ENCODE peak calls at places on chromosomes 5 and 9, in seven cellular contexts. Z is ovary, L is H1, G is endothelial cell of umbilical vein, M is uterus, X is Peyer's patch, R is suprapubic skin. Q is an unnamed sample.

GRCh38 chr5:32445831-32446614 is 1.5 kb upstream of the ZFR start:
- DNase-seq in Z (peak), L (no peak), G (no peak), M (no peak), X (no peak), R (no peak), Q (no peak)

GRCh38 chr5:93189707-93190120 is 391.3 kb downstream of the NR2F1-AS1 start:
- DNase-seq in Z (no peak), L (no peak), G (peak), M (no peak), X (no peak), R (no peak), Q (no peak)

GRCh38 chr5:1439388-1440097 is 5.7 kb downstream of the SLC6A3 start:
- DNase-seq in Z (no peak), L (no peak), G (no peak), M (no peak), X (peak), R (no peak), Q (no peak)

GRCh38 chr9:11871832-11872231 is 821.4 kb upstream of the TYRP1 start:
- DNase-seq in Z (no peak), L (no peak), G (no peak), M (no peak), X (no peak), R (no peak), Q (no peak)

GRCh38 chr9:134585746-134586706 is 55.6 kb upstream of the COL5A1 start:
- DNase-seq in Z (no peak), L (peak), G (no peak), M (no peak), X (peak), R (no peak), Q (peak)

GRCh38 chr5:169126376-169127043 is 174.4 kb downstream of the SLIT3 start:
- DNase-seq in Z (no peak), L (no peak), G (no peak), M (no peak), X (no peak), R (no peak), Q (no peak)

GRCh38 chr5:115262066-115262404 is 642 bp downstream of the PGGT1B start:
- DNase-seq in Z (no peak), L (no peak), G (peak), M (no peak), X (no peak), R (no peak), Q (no peak)

GRCh38 chr9:73981405-73981804 is 515.7 kb upstream of the RORB start:
- DNase-seq in Z (no peak), L (no peak), G (no peak), M (no peak), X (no peak), R (no peak), Q (no peak)

GRCh38 chr9:84711936-84712335 is 42.4 kb downstream of the NTRK2 start:
- DNase-seq in Z (no peak), L (no peak), G (no peak), M (no peak), X (no peak), R (no peak), Q (peak)

GRCh38 chr5:126369083-126369482 is 54.1 kb upstream of the GRAMD2B start:
- DNase-seq in Z (no peak), L (no peak), G (no peak), M (no peak), X (no peak), R (no peak), Q (no peak)

GRCh38 chr5:159095218-159095617 is 4.5 kb downstream of the EBF1 start:
- DNase-seq in Z (no peak), L (peak), G (no peak), M (peak), X (no peak), R (no peak), Q (no peak)

GRCh38 chr9:96417051-96417586 is 1.1 kb downstream of the ZNF367 start:
- DNase-seq in Z (peak), L (peak), G (peak), M (peak), X (peak), R (peak), Q (peak)

GRCh38 chr5:173855162-173855994 is 32.8 kb upstream of the CPEB4 start:
- DNase-seq in Z (no peak), L (no peak), G (no peak), M (no peak), X (no peak), R (no peak), Q (no peak)
- TF ChIP-seq POLR2A in Z (no peak), L (no peak), G (no peak), M (no peak), X (no peak), R (no peak), Q (no peak)

DNA sequence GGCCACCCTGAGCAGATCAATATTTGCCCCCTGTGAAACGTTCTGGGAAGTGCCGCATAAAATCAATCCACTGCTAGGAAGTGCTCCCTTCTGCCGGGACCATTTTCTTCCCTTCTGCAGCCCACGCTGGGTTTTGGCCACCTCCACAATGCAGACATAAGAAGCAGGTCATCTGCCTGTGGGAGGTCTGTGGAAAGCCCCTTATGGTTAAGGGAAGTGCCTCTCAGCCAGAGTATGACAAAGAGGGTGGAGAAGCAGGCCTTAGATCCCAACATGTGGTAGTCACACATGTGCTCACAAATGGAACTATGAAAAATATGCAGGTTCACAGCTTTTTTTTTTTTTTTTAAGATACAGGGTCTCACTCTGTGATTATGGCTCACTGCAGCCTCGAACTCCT is 82.8 kb downstream of the SLC1A3 start:
- DNase-seq in Z (no peak), L (no peak), G (no peak), M (no peak), X (no peak), R (no peak), Q (no peak)
- H3K27ac ChIP-seq in Z (no peak), L (no peak), G (no peak), M (no peak), X (no peak), R (no peak), Q (peak)

DNA sequence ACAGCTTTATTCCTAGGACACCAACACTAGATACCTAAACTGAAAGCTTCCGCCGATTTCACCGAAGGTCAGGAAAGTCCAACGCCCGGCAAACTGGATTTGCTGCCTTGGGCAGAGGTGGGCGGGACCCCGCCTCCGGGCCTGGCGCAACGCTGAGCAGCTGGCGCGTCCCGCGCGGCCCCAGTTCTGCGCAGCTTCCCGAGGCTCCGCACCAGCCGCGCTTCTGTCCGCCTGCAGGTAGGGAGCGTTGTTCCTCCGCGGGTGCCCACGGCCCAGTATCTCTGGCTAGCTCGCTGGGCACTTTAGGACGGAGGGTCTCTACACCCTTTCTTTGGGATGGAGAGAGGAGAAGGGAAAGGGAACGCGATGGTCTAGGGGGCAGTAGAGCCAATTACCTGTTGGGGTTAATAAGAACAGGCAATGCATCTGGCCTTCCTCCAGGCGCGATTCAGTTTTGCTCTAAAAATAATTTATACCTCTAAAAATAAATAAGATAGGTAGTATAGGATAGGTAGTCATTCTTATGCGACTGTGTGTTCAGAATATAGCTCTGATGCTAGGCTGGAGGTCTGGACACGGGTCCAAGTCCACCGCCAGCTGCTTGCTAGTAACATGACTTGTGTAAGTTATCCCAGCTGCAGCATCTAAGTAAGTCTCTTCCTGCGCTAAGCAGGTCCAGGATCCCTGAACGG is at the start of gene CD274:
- DNase-seq in Z (peak), L (peak), G (peak), M (peak), X (peak), R (peak), Q (peak)
- TF ChIP-seq POLR2A in Z (peak), L (no peak), G (peak), M (peak), X (peak), R (peak), Q (peak)

DNA sequence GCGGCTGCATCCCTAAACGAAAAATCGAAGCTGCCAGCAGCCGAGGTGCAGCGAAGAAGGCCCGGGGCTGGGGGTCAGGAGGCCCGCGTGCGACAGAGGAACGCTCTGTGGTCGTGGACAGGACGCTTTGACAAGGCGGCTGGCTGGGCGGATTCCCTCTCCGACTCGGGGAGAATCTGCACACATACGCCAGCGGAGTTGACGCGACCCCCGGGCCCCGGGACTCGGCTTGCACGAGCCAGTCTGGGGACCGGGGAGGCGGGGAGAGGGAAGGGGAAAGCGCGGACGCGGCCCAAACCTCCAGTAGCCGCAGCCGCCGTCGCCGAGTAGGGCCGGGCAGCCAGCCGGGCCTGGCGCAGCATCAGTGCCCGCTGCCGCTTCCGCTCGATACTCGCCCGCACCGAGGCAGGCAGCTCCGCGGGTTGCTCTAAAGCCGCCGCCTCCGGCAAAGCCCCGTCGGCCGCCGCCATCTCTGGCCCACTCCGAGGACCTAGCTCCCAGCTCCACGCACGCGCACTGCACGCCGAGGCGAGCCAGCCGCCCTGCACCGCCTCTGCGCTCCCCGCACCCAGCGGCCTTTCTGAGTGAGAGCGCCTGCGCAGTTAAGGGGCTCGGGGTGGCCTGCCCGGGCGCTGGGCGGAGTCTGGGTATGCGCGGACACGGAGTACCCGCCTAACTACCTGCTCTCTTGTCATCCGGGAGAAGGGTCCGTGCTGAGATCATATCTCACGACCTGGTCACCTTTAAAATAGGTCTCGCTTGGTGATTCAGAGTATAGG is at the start of gene XPA:
- DNase-seq in Z (peak), L (peak), G (peak), M (peak), X (peak), R (peak), Q (peak)
- H3K27ac ChIP-seq in Z (peak), L (no peak), G (peak), M (peak), X (peak), R (peak), Q (peak)

GRCh38 chr5:140223567-140223966 is 48.6 kb downstream of the CYSTM1 start:
- DNase-seq in Z (no peak), L (no peak), G (no peak), M (no peak), X (no peak), R (no peak), Q (no peak)
- TF ChIP-seq POLR2A in Z (no peak), L (no peak), G (no peak), M (no peak), X (no peak), R (no peak), Q (no peak)

GRCh38 chr9:93287189-93287552 is 103.2 kb downstream of the WNK2 start:
- DNase-seq in Z (no peak), L (no peak), G (no peak), M (no peak), X (peak), R (no peak), Q (no peak)
- H3K27ac ChIP-seq in Z (no peak), L (no peak), G (no peak), M (no peak), X (no peak), R (no peak), Q (no peak)

DNA sequence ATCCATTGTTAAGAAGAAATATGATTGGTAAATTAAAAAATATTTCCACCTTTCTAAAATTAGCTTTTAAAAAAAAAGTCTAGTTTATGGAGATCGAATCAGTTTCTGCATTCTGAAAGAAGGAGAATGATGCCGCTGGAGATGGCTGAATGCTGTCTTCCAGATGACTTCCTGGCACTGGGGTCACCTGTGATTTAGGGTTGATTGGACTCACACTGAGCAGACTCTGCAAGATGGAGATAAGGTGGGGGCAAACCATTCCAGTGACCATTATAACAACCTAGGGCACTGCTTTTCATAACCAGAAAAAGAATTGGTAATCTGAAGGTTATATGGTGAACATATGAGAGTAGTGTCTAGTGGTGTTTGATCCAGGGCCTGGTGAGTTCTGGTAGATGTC is 40.8 kb downstream of the RHOBTB3 start:
- DNase-seq in Z (no peak), L (no peak), G (no peak), M (no peak), X (no peak), R (no peak), Q (no peak)
- TF ChIP-seq POLR2A in Z (no peak), L (no peak), G (no peak), M (no peak), X (no peak), R (no peak), Q (no peak)

DNA sequence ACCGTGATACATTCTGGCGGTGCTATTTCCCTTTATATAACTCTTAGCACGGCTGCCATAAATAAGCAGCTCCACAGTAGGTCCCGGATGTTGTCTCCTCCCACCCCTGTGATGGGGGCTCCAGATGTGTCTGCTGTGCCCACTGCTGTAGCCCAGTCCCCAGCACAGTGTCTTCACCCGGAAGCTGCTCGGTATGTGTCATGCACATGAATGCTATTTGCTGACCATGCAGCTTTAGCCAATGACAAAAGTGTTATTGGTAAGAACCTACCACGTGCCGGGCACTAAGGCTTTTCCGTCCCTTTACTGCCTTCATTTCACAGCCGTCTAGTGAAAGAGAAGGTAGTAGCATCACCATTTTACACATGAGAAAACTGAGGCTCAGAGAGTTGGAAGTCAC is 20.2 kb downstream of the HRH2 start:
- DNase-seq in Z (no peak), L (no peak), G (no peak), M (no peak), X (no peak), R (no peak), Q (no peak)
- H3K27ac ChIP-seq in Z (no peak), L (no peak), G (no peak), M (no peak), X (no peak), R (no peak), Q (no peak)

DNA sequence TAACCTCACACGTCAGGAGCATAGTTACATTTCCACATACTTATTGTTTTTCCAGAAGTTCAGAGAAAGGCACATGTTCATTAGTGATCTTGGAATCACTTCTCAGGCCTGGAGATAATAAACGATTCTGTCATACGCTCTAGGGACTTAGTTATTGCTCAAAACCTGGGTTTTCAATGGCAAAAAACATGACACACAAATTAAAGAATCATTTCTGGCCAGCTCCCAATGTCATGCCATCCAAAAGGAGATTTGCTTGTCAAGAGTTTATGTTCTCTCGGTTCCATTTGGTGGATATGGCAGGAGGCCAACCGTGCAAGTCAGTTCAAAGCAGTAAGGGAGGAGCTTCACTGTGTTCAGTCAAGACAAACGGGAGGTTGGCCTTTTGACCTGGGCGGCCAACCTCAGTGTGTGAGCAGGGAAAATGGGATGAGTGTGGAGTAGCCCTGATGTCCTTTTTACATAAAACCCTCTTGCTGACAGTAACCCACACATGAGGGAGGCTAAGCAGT is 123.4 kb downstream of the NXNL2 start:
- DNase-seq in Z (peak), L (no peak), G (no peak), M (peak), X (no peak), R (peak), Q (peak)
- TF ChIP-seq POLR2A in Z (no peak), L (no peak), G (no peak), M (no peak), X (no peak), R (no peak), Q (no peak)

Q was measured in adrenal gland.